ENCODE peak calls at places on chromosomes 5 and 9, in ten cellular contexts. One of them, this sample, is unnamed.

GRCh38 chr5:133754575-133755169 is 142.3 kb upstream of the FSTL4 start:
- DNase-seq in fibroblast of the aortic adventitia: peak
- DNase-seq in cardiac muscle cell: peak
- DNase-seq in aorta: no peak
- DNase-seq in GM06990: no peak
- DNase-seq in HAP-1: no peak
- DNase-seq in astrocyte of the spinal cord: no peak
- DNase-seq in pancreas: peak
- DNase-seq in left ventricle myocardium inferior: no peak
- DNase-seq in mesendoderm: peak
- DNase-seq in this sample: no peak

GRCh38 chr5:154857091-154857533 is 1.3 kb upstream of the CNOT8 start:
- DNase-seq in left ventricle myocardium inferior: peak
- DNase-seq in GM06990: no peak
- DNase-seq in cardiac muscle cell: no peak
- DNase-seq in HAP-1: peak
- DNase-seq in fibroblast of the aortic adventitia: no peak
- DNase-seq in mesendoderm: peak
- DNase-seq in astrocyte of the spinal cord: no peak
- DNase-seq in pancreas: no peak
- DNase-seq in aorta: peak
- DNase-seq in this sample: no peak

GRCh38 chr9:75953218-75953617 is 62.7 kb downstream of the PCSK5 start:
- DNase-seq in GM06990: no peak
- DNase-seq in fibroblast of the aortic adventitia: peak
- DNase-seq in left ventricle myocardium inferior: no peak
- DNase-seq in HAP-1: no peak
- DNase-seq in mesendoderm: peak
- DNase-seq in cardiac muscle cell: no peak
- DNase-seq in pancreas: no peak
- DNase-seq in aorta: no peak
- DNase-seq in astrocyte of the spinal cord: no peak
- DNase-seq in this sample: peak

GRCh38 chr9:75855509-75855908 is 35.0 kb upstream of the PCSK5 start:
- DNase-seq in left ventricle myocardium inferior: no peak
- DNase-seq in fibroblast of the aortic adventitia: peak
- DNase-seq in HAP-1: peak
- DNase-seq in GM06990: no peak
- DNase-seq in mesendoderm: peak
- DNase-seq in pancreas: no peak
- DNase-seq in astrocyte of the spinal cord: peak
- DNase-seq in cardiac muscle cell: peak
- DNase-seq in aorta: no peak
- DNase-seq in this sample: peak

GRCh38 chr9:91192785-91193657 is 168.7 kb downstream of the AUH start:
- DNase-seq in fibroblast of the aortic adventitia: peak
- DNase-seq in HAP-1: peak
- DNase-seq in aorta: peak
- DNase-seq in cardiac muscle cell: peak
- DNase-seq in astrocyte of the spinal cord: peak
- DNase-seq in mesendoderm: peak
- DNase-seq in left ventricle myocardium inferior: peak
- DNase-seq in GM06990: peak
- DNase-seq in pancreas: peak
- DNase-seq in this sample: peak

GRCh38 chr5:74866653-74867162 is 521 bp upstream of the FAM169A start:
- DNase-seq in cardiac muscle cell: peak
- DNase-seq in aorta: no peak
- DNase-seq in astrocyte of the spinal cord: no peak
- DNase-seq in GM06990: peak
- DNase-seq in left ventricle myocardium inferior: no peak
- DNase-seq in fibroblast of the aortic adventitia: no peak
- DNase-seq in HAP-1: peak
- DNase-seq in mesendoderm: peak
- DNase-seq in pancreas: no peak
- DNase-seq in this sample: no peak

GRCh38 chr5:124659798-124660197 is 86.6 kb downstream of the ZNF608 start:
- DNase-seq in HAP-1: no peak
- DNase-seq in pancreas: no peak
- DNase-seq in cardiac muscle cell: no peak
- DNase-seq in left ventricle myocardium inferior: no peak
- DNase-seq in fibroblast of the aortic adventitia: no peak
- DNase-seq in astrocyte of the spinal cord: peak
- DNase-seq in GM06990: no peak
- DNase-seq in aorta: no peak
- DNase-seq in mesendoderm: no peak
- DNase-seq in this sample: no peak

GRCh38 chr5:66315784-66316183 is 171.7 kb downstream of the SREK1 start:
- DNase-seq in astrocyte of the spinal cord: no peak
- DNase-seq in pancreas: no peak
- DNase-seq in aorta: no peak
- DNase-seq in left ventricle myocardium inferior: no peak
- DNase-seq in mesendoderm: no peak
- DNase-seq in cardiac muscle cell: no peak
- DNase-seq in HAP-1: no peak
- DNase-seq in GM06990: no peak
- DNase-seq in fibroblast of the aortic adventitia: no peak
- DNase-seq in this sample: no peak

GRCh38 chr5:10762178-10762775 is 1.2 kb upstream of the DAP start:
- DNase-seq in GM06990: no peak
- DNase-seq in HAP-1: no peak
- DNase-seq in astrocyte of the spinal cord: no peak
- DNase-seq in cardiac muscle cell: peak
- DNase-seq in pancreas: peak
- DNase-seq in aorta: no peak
- DNase-seq in fibroblast of the aortic adventitia: peak
- DNase-seq in left ventricle myocardium inferior: peak
- DNase-seq in mesendoderm: peak
- DNase-seq in this sample: no peak
- H3K4me3 ChIP-seq in GM06990: no peak
- H3K4me3 ChIP-seq in HAP-1: no peak
- H3K4me3 ChIP-seq in astrocyte of the spinal cord: no peak
- H3K4me3 ChIP-seq in cardiac muscle cell: no peak
- H3K4me3 ChIP-seq in pancreas: no peak
- H3K4me3 ChIP-seq in aorta: no peak
- H3K4me3 ChIP-seq in fibroblast of the aortic adventitia: no peak
- H3K4me3 ChIP-seq in left ventricle myocardium inferior: peak
- H3K4me3 ChIP-seq in mesendoderm: no peak
- H3K4me3 ChIP-seq in this sample: no peak

DNA sequence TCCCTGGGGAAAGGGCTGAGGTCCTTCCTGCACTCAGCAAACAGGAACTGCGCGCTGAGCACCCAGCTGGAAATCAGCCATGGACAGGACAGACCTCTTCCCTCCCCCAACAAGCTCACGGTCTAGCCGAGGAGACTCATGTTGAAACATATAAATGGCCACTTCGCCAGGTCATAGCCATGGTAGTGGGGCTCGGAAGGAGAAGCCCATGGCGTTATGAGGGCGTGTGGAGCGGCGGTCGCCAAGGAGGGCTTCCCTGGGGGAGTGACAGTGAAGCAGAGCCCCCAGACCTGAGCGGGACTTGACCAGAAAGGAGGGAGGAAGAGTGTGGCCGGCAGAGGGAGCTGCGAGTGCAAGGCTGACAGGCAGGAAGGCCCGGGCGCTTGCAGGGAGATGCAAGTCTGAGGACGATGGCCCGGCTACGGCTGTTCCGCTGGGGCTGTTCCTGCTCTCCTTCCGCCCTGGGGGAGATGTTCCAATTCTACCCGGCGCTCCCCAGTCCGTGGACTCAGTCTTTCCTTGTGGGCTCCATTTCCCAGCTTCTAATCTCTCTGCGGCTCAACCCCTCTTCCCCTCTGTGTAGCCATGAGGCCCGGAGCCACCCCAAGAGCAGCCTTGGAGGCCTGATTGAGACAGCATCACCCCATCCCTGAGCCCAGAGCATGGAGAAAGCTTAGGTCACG is 43.9 kb upstream of the PRRC2B start:
- DNase-seq in astrocyte of the spinal cord: peak
- DNase-seq in HAP-1: peak
- DNase-seq in mesendoderm: peak
- DNase-seq in aorta: peak
- DNase-seq in left ventricle myocardium inferior: peak
- DNase-seq in pancreas: peak
- DNase-seq in cardiac muscle cell: peak
- DNase-seq in fibroblast of the aortic adventitia: peak
- DNase-seq in GM06990: peak
- DNase-seq in this sample: peak
- H3K4me3 ChIP-seq in astrocyte of the spinal cord: peak
- H3K4me3 ChIP-seq in HAP-1: peak
- H3K4me3 ChIP-seq in mesendoderm: no peak
- H3K4me3 ChIP-seq in aorta: no peak
- H3K4me3 ChIP-seq in left ventricle myocardium inferior: peak
- H3K4me3 ChIP-seq in pancreas: peak
- H3K4me3 ChIP-seq in cardiac muscle cell: no peak
- H3K4me3 ChIP-seq in fibroblast of the aortic adventitia: peak
- H3K4me3 ChIP-seq in GM06990: no peak
- H3K4me3 ChIP-seq in this sample: peak

DNA sequence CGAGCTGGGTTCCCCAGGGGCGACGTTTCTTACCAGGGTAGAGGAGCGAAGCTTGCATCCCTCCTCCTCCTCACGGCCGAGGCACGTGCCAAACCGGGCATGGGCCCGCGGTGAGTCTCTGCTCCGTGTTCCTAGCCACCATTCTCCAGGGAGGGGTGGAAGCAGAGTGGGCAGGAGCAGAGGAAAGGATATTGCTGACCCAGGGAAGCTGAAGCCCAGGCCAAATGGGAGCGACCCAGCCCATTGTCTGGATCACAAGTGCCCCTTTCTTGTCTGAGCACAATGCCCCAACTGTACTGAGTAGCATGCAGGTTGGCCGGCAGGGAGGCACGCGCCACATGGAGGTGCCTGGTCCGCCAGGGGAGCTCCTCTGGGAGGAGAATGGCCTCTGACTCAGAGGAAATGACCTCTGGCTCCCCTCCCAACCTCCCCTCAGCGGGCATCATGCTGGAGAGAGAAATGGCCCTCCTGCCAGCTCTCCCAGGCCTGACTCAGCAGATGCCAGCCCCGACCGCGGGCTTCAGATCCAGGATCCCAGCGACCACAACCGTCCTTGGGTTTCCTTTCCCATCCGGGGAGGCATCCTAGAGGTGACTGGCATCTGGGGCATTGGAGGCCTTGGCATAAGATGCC is 1.1 kb downstream of the PRR7 start:
- DNase-seq in left ventricle myocardium inferior: no peak
- DNase-seq in pancreas: peak
- DNase-seq in GM06990: no peak
- DNase-seq in aorta: peak
- DNase-seq in astrocyte of the spinal cord: peak
- DNase-seq in HAP-1: no peak
- DNase-seq in cardiac muscle cell: peak
- DNase-seq in fibroblast of the aortic adventitia: peak
- DNase-seq in mesendoderm: peak
- DNase-seq in this sample: no peak
- H3K4me3 ChIP-seq in left ventricle myocardium inferior: peak
- H3K4me3 ChIP-seq in pancreas: no peak
- H3K4me3 ChIP-seq in GM06990: peak
- H3K4me3 ChIP-seq in aorta: no peak
- H3K4me3 ChIP-seq in astrocyte of the spinal cord: peak
- H3K4me3 ChIP-seq in HAP-1: peak
- H3K4me3 ChIP-seq in cardiac muscle cell: peak
- H3K4me3 ChIP-seq in fibroblast of the aortic adventitia: peak
- H3K4me3 ChIP-seq in mesendoderm: no peak
- H3K4me3 ChIP-seq in this sample: peak

GRCh38 chr5:81994679-81995078 is 22.9 kb downstream of the ATG10 start:
- DNase-seq in aorta: no peak
- DNase-seq in astrocyte of the spinal cord: no peak
- DNase-seq in cardiac muscle cell: no peak
- DNase-seq in HAP-1: no peak
- DNase-seq in left ventricle myocardium inferior: no peak
- DNase-seq in mesendoderm: no peak
- DNase-seq in fibroblast of the aortic adventitia: peak
- DNase-seq in pancreas: no peak
- DNase-seq in GM06990: no peak
- DNase-seq in this sample: no peak

DNA sequence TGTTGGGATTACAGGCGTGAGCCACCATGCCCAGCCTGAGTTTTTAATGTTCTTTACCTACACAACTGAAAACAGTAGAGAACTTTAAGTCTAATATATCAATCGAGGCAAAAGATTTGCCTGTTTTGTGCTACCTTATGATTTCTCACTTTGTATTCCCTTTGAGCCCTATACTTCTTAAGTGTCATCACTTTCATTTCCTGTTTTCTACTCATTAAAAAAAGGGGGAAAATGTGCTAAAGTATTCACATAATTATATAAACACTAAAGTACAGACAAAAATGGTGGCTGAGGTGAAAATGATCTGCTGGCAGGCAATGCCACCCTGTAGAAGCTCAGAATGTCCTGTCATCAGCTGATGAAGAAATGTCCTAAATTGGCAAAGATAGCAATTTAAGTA is 23.6 kb downstream of the ATG10 start:
- DNase-seq in astrocyte of the spinal cord: no peak
- DNase-seq in pancreas: no peak
- DNase-seq in aorta: no peak
- DNase-seq in GM06990: no peak
- DNase-seq in cardiac muscle cell: no peak
- DNase-seq in fibroblast of the aortic adventitia: no peak
- DNase-seq in mesendoderm: no peak
- DNase-seq in left ventricle myocardium inferior: no peak
- DNase-seq in HAP-1: no peak
- DNase-seq in this sample: no peak
- H3K4me3 ChIP-seq in astrocyte of the spinal cord: no peak
- H3K4me3 ChIP-seq in pancreas: no peak
- H3K4me3 ChIP-seq in aorta: no peak
- H3K4me3 ChIP-seq in GM06990: no peak
- H3K4me3 ChIP-seq in cardiac muscle cell: no peak
- H3K4me3 ChIP-seq in fibroblast of the aortic adventitia: no peak
- H3K4me3 ChIP-seq in mesendoderm: no peak
- H3K4me3 ChIP-seq in left ventricle myocardium inferior: no peak
- H3K4me3 ChIP-seq in HAP-1: no peak
- H3K4me3 ChIP-seq in this sample: no peak

DNA sequence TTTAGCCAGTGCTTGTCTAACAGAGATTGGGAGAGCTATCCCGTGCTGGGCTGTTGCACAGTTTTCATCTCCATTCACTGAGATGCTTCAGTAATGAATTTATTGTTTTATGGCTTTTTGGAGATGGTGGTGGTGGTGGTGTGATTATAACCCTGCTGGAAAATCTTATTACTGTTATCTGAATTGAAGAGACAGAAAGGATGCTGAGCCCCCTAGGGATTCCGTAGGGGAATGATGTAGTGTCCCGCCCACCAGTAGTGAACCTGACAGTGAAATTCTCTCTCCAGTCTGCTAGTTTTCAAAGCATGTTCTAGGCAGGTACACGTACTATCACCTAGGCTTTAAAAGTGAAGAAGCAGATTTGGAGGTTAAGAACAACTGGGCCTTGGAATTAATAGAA is 1.9 kb downstream of the RAI14 start:
- DNase-seq in HAP-1: no peak
- DNase-seq in fibroblast of the aortic adventitia: peak
- DNase-seq in GM06990: no peak
- DNase-seq in pancreas: no peak
- DNase-seq in astrocyte of the spinal cord: peak
- DNase-seq in mesendoderm: peak
- DNase-seq in left ventricle myocardium inferior: no peak
- DNase-seq in aorta: no peak
- DNase-seq in cardiac muscle cell: no peak
- DNase-seq in this sample: peak
- H3K4me3 ChIP-seq in HAP-1: peak
- H3K4me3 ChIP-seq in fibroblast of the aortic adventitia: peak
- H3K4me3 ChIP-seq in GM06990: no peak
- H3K4me3 ChIP-seq in pancreas: peak
- H3K4me3 ChIP-seq in astrocyte of the spinal cord: peak
- H3K4me3 ChIP-seq in mesendoderm: no peak
- H3K4me3 ChIP-seq in left ventricle myocardium inferior: peak
- H3K4me3 ChIP-seq in aorta: peak
- H3K4me3 ChIP-seq in cardiac muscle cell: peak
- H3K4me3 ChIP-seq in this sample: peak